ENCODE peak calls at places on chromosomes 16 and 17, in four cellular contexts. K is ovary, V is A549, O is colonic mucosa. T is an unnamed sample.

GRCh38 chr17:43601280-43602050 is 55.3 kb upstream of the ETV4 start:
- DNase-seq in K (no peak), V (no peak), O (no peak), T (no peak)

GRCh38 chr16:21302898-21303528 is 24.9 kb upstream of the CRYM start:
- DNase-seq in V (peak), O (peak), K (no peak), T (no peak)

GRCh38 chr16:19912445-19913305 is 28.0 kb upstream of the GPRC5B start:
- DNase-seq in O (no peak), K (no peak), V (no peak), T (no peak)

GRCh38 chr16:77238593-77238992 is 39.4 kb downstream of the SYCE1L start:
- DNase-seq in K (no peak), V (no peak), O (no peak), T (no peak)

GRCh38 chr17:47895254-47895855 is 681 bp upstream of the SP2 start:
- DNase-seq in K (no peak), O (peak), V (peak), T (no peak)

GRCh38 chr17:55567240-55568216 is 56.3 kb upstream of the SMIM36 start:
- DNase-seq in V (no peak), O (no peak), K (peak), T (no peak)

GRCh38 chr16:85750827-85751641 is at the start of gene C16orf74:
- DNase-seq in V (peak), O (peak), K (peak), T (peak)

GRCh38 chr16:17211797-17212196 is 259.0 kb downstream of the XYLT1 start:
- DNase-seq in K (no peak), V (peak), O (no peak), T (peak)

GRCh38 chr16:72875291-72876036 is 172.5 kb downstream of the ZFHX3 start:
- DNase-seq in O (no peak), V (peak), K (no peak), T (peak)

GRCh38 chr16:87844374-87844733 is 25.0 kb downstream of the SLC7A5 start:
- DNase-seq in K (no peak), V (no peak), O (no peak), T (no peak)

GRCh38 chr17:47264171-47264570 is 10.5 kb downstream of the ITGB3 start:
- DNase-seq in K (no peak), V (no peak), O (no peak), T (no peak)

GRCh38 chr17:81576621-81577277 is 24.6 kb upstream of the FAAP100 start:
- DNase-seq in V (peak), O (no peak), K (no peak), T (peak)

GRCh38 chr16:28820016-28820415 is 2.8 kb upstream of the ATXN2L start:
- DNase-seq in O (peak), K (peak), V (peak), T (no peak)

GRCh38 chr16:77273-77806 is 685 bp upstream of the MPG start:
- DNase-seq in K (peak), V (peak), O (peak), T (peak)

GRCh38 chr17:49343273-49343672 is 18.8 kb downstream of the ZNF652 start:
- DNase-seq in O (no peak), V (no peak), K (no peak), T (no peak)

GRCh38 chr17:81383504-81384421 is 11.5 kb upstream of the BAHCC1 start:
- DNase-seq in V (no peak), K (no peak), O (no peak), T (no peak)

GRCh38 chr16:5030251-5030870 is 3.4 kb downstream of the NAGPA start:
- DNase-seq in O (no peak), K (peak), V (no peak), T (no peak)

GRCh38 chr16:69328854-69329316 is 1.5 kb downstream of the PDF start:
- DNase-seq in K (no peak), V (no peak), O (no peak), T (no peak)

GRCh38 chr16:1008085-1008484 is 26.5 kb downstream of the SOX8 start:
- DNase-seq in K (no peak), O (no peak), V (no peak), T (no peak)

GRCh38 chr17:61396586-61397085 is 3.0 kb upstream of the TBX2 start:
- DNase-seq in K (no peak), O (no peak), V (no peak), T (no peak)

GRCh38 chr17:49621946-49622529 is 46.4 kb downstream of the NXPH3 start:
- DNase-seq in K (no peak), O (no peak), V (no peak), T (no peak)

GRCh38 chr17:65121916-65122821 is 15.0 kb upstream of the RGS9 start:
- DNase-seq in K (no peak), V (no peak), O (no peak), T (no peak)

GRCh38 chr16:2913603-2914002 is 1.9 kb downstream of the FLYWCH1 start:
- DNase-seq in K (no peak), O (no peak), V (no peak), T (no peak)

GRCh38 chr16:56382901-56383355 is 42.4 kb downstream of the AMFR start:
- DNase-seq in K (no peak), O (no peak), V (peak), T (peak)

GRCh38 chr16:28883221-28883996 is 5.1 kb downstream of the ATP2A1 start:
- DNase-seq in V (no peak), O (no peak), K (no peak), T (no peak)

GRCh38 chr16:75317101-75317522 is 65.7 kb upstream of the BCAR1 start:
- DNase-seq in O (no peak), V (no peak), K (no peak), T (no peak)

GRCh38 chr17:36057900-36058299 is 6.2 kb upstream of the CCL18 start:
- DNase-seq in O (no peak), K (no peak), V (no peak), T (no peak)

GRCh38 chr16:86828202-86828601 is 249.9 kb downstream of the FOXL1 start:
- DNase-seq in O (no peak), V (no peak), K (no peak), T (no peak)

GRCh38 chr16:84568066-84568465 is 49.8 kb downstream of the COTL1 start:
- DNase-seq in K (no peak), V (no peak), O (no peak), T (no peak)

GRCh38 chr17:73760186-73760758 is 116.0 kb upstream of the SDK2 start:
- DNase-seq in V (no peak), O (no peak), K (no peak), T (no peak)

GRCh38 chr17:66347661-66348604 is 45.5 kb downstream of the PRKCA start:
- DNase-seq in K (no peak), V (peak), O (peak), T (peak)

GRCh38 chr16:27284865-27285675 is 16.5 kb upstream of the NSMCE1 start:
- DNase-seq in O (peak), K (no peak), V (no peak), T (no peak)

GRCh38 chr17:78013683-78014467 is 55.4 kb downstream of the TNRC6C start:
- DNase-seq in K (peak), V (peak), O (peak), T (peak)

GRCh38 chr17:64406321-64407200 is 15.9 kb upstream of the PECAM1 start:
- DNase-seq in O (no peak), V (peak), K (peak), T (peak)

GRCh38 chr17:34400301-34400931 is 37.4 kb upstream of the CCL1 start:
- DNase-seq in K (no peak), O (no peak), V (no peak), T (no peak)

GRCh38 chr16:19354371-19354770 is 63.3 kb upstream of the TMC5 start:
- DNase-seq in K (no peak), O (no peak), V (no peak), T (no peak)

GRCh38 chr16:82070656-82071369 is 35.8 kb downstream of the HSD17B2 start:
- DNase-seq in V (peak), O (no peak), K (no peak), T (no peak)

GRCh38 chr17:37066322-37066905 is 117.7 kb downstream of the AATF start:
- DNase-seq in V (no peak), K (no peak), O (no peak), T (no peak)

GRCh38 chr17:21395764-21396163 is 19.6 kb downstream of the KCNJ12 start:
- DNase-seq in K (no peak), V (no peak), O (no peak), T (no peak)

GRCh38 chr16:15765880-15766279 is 90.9 kb downstream of the MYH11 start:
- DNase-seq in V (peak), K (no peak), O (peak), T (peak)
- TF ChIP-seq CTCF in V (peak), K (no peak), O (peak), T (peak)

DNA sequence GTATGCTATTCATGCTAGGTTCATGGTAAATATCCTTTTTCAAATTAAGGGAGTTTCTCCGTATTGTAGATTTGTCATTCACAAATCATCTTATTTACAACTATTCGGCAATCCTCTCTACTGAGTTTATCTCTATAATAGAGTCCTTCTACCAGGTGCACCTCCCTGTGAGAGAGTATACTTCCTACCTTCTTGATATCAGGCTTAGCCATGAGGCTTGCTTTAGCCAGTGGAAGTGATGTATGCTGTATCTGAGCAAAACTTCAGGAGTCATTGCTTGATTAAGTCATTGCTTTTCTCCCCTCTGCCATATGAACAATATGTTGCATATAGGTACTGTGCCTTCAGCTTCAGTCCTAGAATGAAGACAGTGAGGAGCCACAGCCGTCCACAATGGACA is 20.5 kb downstream of the NSRP1 start:
- DNase-seq in O (no peak), K (no peak), V (no peak), T (no peak)
- TF ChIP-seq CTCF in O (no peak), K (no peak), V (no peak), T (no peak)

GRCh38 chr16:14202697-14203096 is 131.6 kb downstream of the MRTFB start:
- DNase-seq in O (no peak), K (no peak), V (peak), T (no peak)
- TF ChIP-seq CTCF in O (peak), K (peak), V (no peak), T (peak)

GRCh38 chr17:58595194-58595792 is 80.9 kb upstream of the MTMR4 start:
- DNase-seq in K (no peak), V (peak), O (no peak), T (no peak)
- TF ChIP-seq CTCF in K (no peak), V (no peak), O (no peak), T (no peak)

GRCh38 chr17:50637829-50638571 is 3.3 kb downstream of the ABCC3 start:
- DNase-seq in V (no peak), K (peak), O (peak), T (no peak)
- TF ChIP-seq CTCF in V (no peak), K (no peak), O (no peak), T (no peak)

DNA sequence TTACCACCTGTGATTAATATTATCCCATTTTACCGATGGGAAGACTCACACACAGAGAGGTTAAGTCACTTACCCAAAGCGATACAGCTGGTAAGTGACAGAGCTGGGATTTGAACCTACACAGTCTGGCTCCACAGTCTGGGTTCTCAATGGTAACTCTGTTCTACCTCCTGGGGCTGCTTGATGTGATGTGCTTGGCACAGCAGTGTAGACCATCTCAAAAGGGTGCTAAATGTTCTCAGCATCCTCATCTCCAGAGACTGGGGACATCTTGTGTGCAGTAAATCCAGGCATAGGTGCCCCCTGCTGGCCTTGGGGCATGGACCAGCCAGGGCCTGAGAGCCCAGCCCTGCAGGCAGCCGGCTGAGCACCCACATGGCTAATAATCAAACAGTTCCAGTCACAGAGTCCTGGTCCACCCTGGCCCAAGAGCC is 15.4 kb upstream of the KATNB1 start:
- DNase-seq in K (no peak), O (peak), V (peak), T (peak)
- TF ChIP-seq CTCF in K (no peak), O (peak), V (peak), T (peak)

GRCh38 chr17:17710728-17711541 is 29.7 kb downstream of the RAI1 start:
- DNase-seq in O (peak), V (peak), K (no peak), T (peak)
- TF ChIP-seq CTCF in O (no peak), V (peak), K (no peak), T (no peak)

T was measured in Calu3.